ENCODE peak calls at places on chromosome 6, in four cellular contexts. Z is right lobe of liver, W is mammary epithelial cell, O is lower lobe of right lung. J is an unnamed sample.

GRCh38 chr6:77466055-77467028 is 3.1 kb upstream of the HTR1B start:
- DNase-seq in Z (peak), O (peak), W (peak), J (peak)

GRCh38 chr6:29999426-29999825 is 57.1 kb downstream of the HLA-A start:
- DNase-seq in O (no peak), W (no peak), Z (no peak), J (no peak)

GRCh38 chr6:24274441-24275083 is 83.3 kb downstream of the DCDC2 start:
- DNase-seq in Z (no peak), W (peak), O (no peak), J (peak)

GRCh38 chr6:148711833-148712653 is 34.8 kb upstream of the UST start:
- DNase-seq in Z (no peak), O (no peak), W (peak), J (peak)

GRCh38 chr6:160088069-160088773 is 33.4 kb upstream of the SLC22A1 start:
- DNase-seq in Z (peak), W (peak), O (no peak), J (peak)

GRCh38 chr6:39929733-39930461 is 4.4 kb downstream of the MOCS1 start:
- DNase-seq in O (no peak), W (no peak), Z (no peak), J (no peak)

GRCh38 chr6:113732384-113732966 is 124.7 kb upstream of the MARCKS start:
- DNase-seq in W (no peak), Z (no peak), O (no peak), J (no peak)

GRCh38 chr6:97437087-97437486 is 154.1 kb upstream of the MMS22L start:
- DNase-seq in O (no peak), Z (no peak), W (peak), J (no peak)

GRCh38 chr6:37493047-37493995 is 6.4 kb downstream of the CCDC167 start:
- DNase-seq in O (peak), Z (peak), W (no peak), J (no peak)

GRCh38 chr6:40288919-40289318 is 298.2 kb downstream of the LRFN2 start:
- DNase-seq in O (no peak), W (no peak), Z (no peak), J (no peak)

GRCh38 chr6:112016335-112016734 is 37.6 kb upstream of the CCN6 start:
- DNase-seq in Z (no peak), O (no peak), W (peak), J (peak)

GRCh38 chr6:84078335-84078734 is 44.8 kb downstream of the MRAP2 start:
- DNase-seq in W (no peak), O (no peak), Z (no peak), J (no peak)
- H3K27ac ChIP-seq in W (no peak), O (no peak), Z (no peak), J (no peak)

DNA sequence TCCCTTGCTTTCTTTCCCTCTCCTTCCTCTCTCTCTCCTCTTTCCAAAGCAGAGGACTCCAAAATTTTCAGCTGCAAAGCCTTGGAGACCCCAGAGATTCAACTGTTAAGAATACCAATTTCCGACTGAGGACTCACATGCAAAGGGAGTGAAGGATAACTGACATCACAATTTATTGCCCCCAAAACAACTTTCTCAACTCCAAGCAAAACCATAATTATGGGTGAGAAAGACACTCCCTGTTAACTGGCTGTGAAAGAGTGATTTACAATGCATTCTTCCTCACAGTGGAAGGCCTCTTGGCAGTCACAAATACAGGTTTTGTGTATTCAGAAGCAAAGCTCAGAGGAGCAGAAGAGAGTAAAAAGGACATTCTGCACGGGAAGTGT is 421.0 kb upstream of the JARID2 start:
- DNase-seq in O (no peak), W (no peak), Z (no peak), J (no peak)
- H3K27ac ChIP-seq in O (no peak), W (no peak), Z (no peak), J (no peak)

GRCh38 chr6:144559865-144560603 is 274.9 kb downstream of the UTRN start:
- DNase-seq in W (no peak), O (no peak), Z (no peak), J (no peak)
- H3K27ac ChIP-seq in W (no peak), O (peak), Z (no peak), J (no peak)

GRCh38 chr6:33840064-33840926 is 36.5 kb upstream of the MLN start:
- DNase-seq in Z (no peak), O (no peak), W (peak), J (peak)
- H3K27ac ChIP-seq in Z (no peak), O (no peak), W (peak), J (peak)

GRCh38 chr6:156911581-156911980 is 134.4 kb downstream of the ARID1B start:
- DNase-seq in Z (no peak), W (no peak), O (no peak), J (no peak)
- H3K27ac ChIP-seq in Z (no peak), W (no peak), O (no peak), J (no peak)

DNA sequence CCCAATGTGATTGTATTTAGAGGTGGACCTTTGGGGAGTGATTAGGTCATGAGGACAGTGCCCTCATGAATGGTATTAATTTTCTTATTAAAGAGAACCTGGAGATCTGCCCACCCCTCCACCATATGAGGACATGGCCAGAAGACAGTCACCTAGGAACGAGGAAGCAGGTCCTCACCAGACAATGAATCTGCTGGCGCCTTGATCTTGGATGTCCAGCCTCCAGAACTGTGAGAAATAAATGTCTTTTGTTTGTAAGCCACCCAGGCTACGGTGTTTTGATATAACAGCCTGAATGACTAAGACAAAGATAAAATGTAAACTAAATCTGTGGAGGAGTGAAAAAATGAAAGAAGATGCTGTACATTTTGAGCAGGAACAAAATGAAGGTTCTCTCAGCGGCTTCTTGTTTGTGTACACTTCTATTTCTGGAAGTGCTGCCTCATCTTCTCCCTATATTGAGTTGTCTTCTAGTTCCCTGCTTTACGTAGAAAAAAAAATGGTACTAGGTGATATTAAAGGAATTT is 1.5 kb upstream of the IPCEF1 start:
- DNase-seq in O (no peak), Z (no peak), W (no peak), J (no peak)
- H3K27ac ChIP-seq in O (no peak), Z (no peak), W (no peak), J (no peak)

GRCh38 chr6:165744515-165745228 is 81.6 kb upstream of the PDE10A start:
- DNase-seq in Z (no peak), W (no peak), O (no peak), J (no peak)

GRCh38 chr6:165745492-165745891 is 82.5 kb upstream of the PDE10A start:
- DNase-seq in O (no peak), Z (no peak), W (no peak), J (no peak)

GRCh38 chr6:165747963-165748362 is 84.9 kb upstream of the PDE10A start:
- DNase-seq in W (no peak), Z (no peak), O (no peak), J (no peak)

GRCh38 chr6:165748390-165748789 is 85.3 kb upstream of the PDE10A start:
- DNase-seq in Z (no peak), W (no peak), O (no peak), J (no peak)

GRCh38 chr6:165746331-165746730 is 83.3 kb upstream of the PDE10A start:
- DNase-seq in O (no peak), Z (peak), W (no peak), J (no peak)
- H3K27ac ChIP-seq in O (no peak), Z (peak), W (no peak), J (no peak)

GRCh38 chr6:4021133-4021861 is 57.6 kb downstream of the FAM217A start:
- DNase-seq in O (peak), Z (peak), W (peak), J (peak)

GRCh38 chr6:4021862-4022715 is 56.8 kb downstream of the FAM217A start:
- DNase-seq in O (no peak), Z (no peak), W (no peak), J (no peak)

GRCh38 chr6:4023240-4023639 is 55.7 kb downstream of the FAM217A start:
- DNase-seq in Z (no peak), O (no peak), W (no peak), J (no peak)

GRCh38 chr6:4028051-4028450 is 50.9 kb downstream of the FAM217A start:
- DNase-seq in W (no peak), O (no peak), Z (no peak), J (no peak)

DNA sequence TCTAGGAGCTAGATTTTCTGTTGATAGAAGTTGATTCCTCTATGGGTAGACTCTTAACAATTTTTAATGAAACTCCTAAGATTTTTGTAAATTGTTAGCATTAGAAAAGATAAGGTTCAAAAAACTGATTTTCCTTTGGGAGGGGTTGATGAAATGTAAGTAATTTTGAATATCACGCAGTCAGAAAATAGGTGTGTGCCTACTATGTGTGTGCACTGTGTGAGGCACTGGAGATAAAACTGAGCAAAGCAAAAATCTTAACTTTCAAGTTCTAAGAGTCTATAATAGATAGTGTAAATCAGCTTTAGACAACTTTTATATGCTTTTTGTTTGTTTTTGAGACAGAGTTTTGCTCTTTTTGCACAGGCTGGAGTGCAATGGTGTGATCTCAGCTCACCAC is 53.3 kb downstream of the FAM217A start:
- DNase-seq in Z (no peak), O (no peak), W (no peak), J (no peak)
- H3K27ac ChIP-seq in Z (no peak), O (no peak), W (no peak), J (no peak)

GRCh38 chr6:42846505-42846904 is 32.9 kb upstream of the RPL7L1 start:
- DNase-seq in W (no peak), Z (no peak), O (no peak), J (no peak)

GRCh38 chr6:42848700-42849099 is 30.7 kb upstream of the RPL7L1 start:
- DNase-seq in W (no peak), O (no peak), Z (no peak), J (no peak)

DNA sequence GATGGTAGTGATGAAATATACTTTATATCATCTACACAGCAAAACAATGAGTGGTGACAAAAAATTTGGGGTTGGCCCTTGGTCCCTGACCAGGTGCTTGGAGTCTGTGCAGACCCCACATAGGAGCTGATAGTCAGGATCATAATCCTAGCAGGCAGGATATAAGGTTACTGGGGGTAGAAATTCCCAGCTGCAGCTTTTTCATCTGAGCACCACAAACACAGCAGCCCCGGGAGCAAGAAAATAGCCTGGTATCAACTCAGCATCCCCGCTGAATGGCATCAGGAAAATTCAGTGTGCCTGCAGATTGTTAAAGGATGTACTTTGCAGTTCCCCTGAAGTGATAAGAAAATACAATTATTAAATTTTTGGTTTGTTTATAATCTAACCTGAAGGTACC is 27.8 kb upstream of the RPL7L1 start:
- DNase-seq in Z (no peak), W (no peak), O (no peak), J (no peak)
- H3K27ac ChIP-seq in Z (no peak), W (no peak), O (no peak), J (no peak)

GRCh38 chr6:32153835-32154513 is at the start of gene PPT2:
- DNase-seq in O (peak), W (peak), Z (peak), J (peak)
- H3K27ac ChIP-seq in O (peak), W (peak), Z (peak), J (peak)